ENCODE peak calls at places on chromosomes 7 and 10, in five cellular contexts. Z is A549, V is HEK293T, E is IMR-90, Y is K562. C is an unnamed sample.

GRCh38 chr10:129865960-129866359 is 98.1 kb downstream of the EBF3 start:
- DNase-seq in Z (no peak), V (no peak), E (no peak), Y (no peak), C (peak; percentile 47)

GRCh38 chr7:74283858-74284447 is 5.3 kb upstream of the CLIP2 start:
- DNase-seq in Z (no peak), V (no peak), E (peak; percentile 55), Y (peak; percentile 12), C (no peak)

GRCh38 chr7:27248911-27249723 is 6.5 kb downstream of the EVX1 start:
- DNase-seq in Z (no peak), V (no peak), E (no peak), Y (no peak), C (no peak)

GRCh38 chr7:66748791-66749190 is 8.3 kb downstream of the RABGEF1 start:
- DNase-seq in Z (no peak), V (no peak), E (no peak), Y (no peak), C (no peak)

GRCh38 chr10:59985639-59986038 is 79.3 kb upstream of the CCDC6 start:
- DNase-seq in Z (no peak), V (no peak), E (no peak), Y (no peak), C (no peak)

GRCh38 chr7:1638113-1638726 is 31.9 kb upstream of the ELFN1 start:
- DNase-seq in Z (no peak), V (no peak), E (no peak), Y (no peak), C (no peak)

GRCh38 chr7:101453617-101454016 is 90.9 kb downstream of the COL26A1 start:
- DNase-seq in Z (no peak), V (no peak), E (no peak), Y (no peak), C (no peak)

GRCh38 chr10:95430231-95430951 is 130.8 kb downstream of the SORBS1 start:
- DNase-seq in Z (peak; percentile 58), V (peak; percentile 88), E (peak; percentile 44), Y (peak; percentile 67), C (peak; percentile 65)

DNA sequence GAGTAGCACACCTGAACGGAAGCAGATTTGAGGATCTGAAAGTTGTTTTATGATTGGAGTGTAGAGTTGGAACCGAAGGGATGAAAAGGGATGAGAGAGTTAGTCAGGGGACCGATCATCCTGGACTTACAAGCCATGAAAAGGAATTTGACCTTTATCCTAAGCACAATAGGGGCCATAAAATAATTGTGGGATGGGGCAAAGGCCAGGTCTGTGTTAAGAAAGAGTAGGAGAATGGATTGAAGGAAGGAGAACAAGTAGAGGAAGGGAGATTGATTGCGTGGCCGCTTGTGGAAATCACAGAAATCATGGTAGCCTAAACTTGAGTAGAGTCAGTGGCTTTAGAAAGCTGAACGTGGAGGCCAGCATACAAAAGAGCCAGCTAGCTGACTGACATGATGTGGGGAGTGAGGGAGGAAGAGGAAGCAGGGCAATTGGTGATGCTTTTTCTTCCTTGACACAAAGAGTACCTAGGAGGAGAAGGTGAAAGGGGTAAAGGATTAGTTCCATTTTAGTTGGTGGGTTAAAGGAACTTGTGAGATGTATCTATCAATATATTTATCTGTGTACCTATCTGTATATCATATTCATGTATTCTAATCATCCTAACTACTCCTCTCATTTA is 67.1 kb upstream of the RPA3 start:
- DNase-seq in Z (no peak), V (no peak), E (no peak), Y (no peak), C (no peak)
- TF ChIP-seq BHLHE40 in Z (no peak), V (no peak), E (no peak), Y (no peak), C (no peak)

DNA sequence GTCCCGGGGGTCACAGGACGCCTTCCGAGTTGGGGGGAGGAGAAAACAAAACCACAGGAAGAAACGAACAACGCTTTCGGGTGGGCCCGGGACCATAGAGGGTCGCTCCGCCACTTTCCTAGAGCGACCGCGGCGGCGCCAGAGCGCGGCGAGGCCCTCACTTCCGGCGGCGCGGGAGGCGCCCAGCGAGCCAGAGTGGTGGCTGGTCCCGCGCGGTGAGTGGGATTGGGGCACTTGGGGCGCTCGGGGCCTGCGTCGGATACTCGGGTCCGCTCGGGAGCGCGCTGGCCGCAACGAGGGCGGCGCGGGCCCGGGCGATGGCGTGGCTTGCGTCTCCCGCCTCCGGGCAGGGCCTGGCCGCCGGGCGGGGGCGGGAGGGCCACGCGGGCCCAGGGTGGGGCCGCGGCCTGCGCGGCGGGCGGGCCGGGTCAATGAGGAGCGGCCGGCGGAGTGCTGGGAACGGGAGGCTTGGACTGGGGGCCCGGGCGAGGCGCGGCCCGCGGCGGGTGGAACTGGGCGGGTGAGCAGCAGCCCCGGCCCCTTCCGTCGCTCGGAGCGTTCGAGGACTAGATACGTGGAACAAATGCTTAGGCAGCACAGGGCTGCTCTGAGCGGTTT is at the start of gene ZNF22:
- DNase-seq in Z (peak; percentile 67), V (peak; percentile 71), E (peak; percentile 56), Y (peak; percentile 88), C (no peak)
- TF ChIP-seq BHLHE40 in Z (no peak), V (no peak), E (no peak), Y (no peak), C (no peak)

DNA sequence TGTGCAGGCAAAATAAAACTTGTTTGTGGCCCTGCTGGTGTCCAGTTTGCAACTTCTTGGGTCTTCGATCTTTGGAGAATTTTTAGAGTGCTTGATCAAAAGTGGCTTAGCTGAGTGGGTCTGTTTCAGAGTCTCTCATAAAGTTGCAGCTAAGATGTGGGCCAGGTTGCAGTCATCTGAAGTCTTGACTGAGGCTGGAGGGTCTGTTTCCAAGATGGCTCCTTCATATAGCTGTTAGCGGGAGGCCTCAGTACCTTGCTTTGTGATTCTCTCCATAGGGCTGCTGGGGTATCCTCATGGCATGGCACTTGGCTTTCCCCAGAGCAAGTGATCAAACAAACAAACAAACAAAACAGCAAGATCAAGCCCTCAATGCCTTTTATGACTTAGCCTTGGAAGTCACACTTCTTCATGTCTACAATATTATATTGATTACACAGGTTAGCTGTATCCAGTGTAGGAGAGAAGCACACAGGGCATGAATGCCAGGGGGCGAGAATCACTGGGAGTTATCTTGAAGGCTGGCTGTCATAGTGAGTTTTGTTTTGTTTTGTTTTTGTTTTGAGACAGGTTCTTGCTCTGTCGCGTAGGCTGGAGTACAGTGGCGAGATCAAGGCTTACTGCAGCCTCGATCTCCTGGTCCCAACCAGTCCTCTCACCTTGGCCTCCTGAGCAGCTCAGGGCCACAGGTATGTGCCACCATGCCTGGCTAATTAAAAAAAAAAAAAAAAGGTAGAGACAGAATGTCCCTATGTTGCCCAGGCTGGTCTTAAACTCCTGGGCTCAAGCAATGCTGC is 10.2 kb downstream of the CYP26A1 start:
- DNase-seq in Z (no peak), V (no peak), E (no peak), Y (no peak), C (no peak)
- TF ChIP-seq BHLHE40 in Z (no peak), V (no peak), E (no peak), Y (no peak), C (no peak)

DNA sequence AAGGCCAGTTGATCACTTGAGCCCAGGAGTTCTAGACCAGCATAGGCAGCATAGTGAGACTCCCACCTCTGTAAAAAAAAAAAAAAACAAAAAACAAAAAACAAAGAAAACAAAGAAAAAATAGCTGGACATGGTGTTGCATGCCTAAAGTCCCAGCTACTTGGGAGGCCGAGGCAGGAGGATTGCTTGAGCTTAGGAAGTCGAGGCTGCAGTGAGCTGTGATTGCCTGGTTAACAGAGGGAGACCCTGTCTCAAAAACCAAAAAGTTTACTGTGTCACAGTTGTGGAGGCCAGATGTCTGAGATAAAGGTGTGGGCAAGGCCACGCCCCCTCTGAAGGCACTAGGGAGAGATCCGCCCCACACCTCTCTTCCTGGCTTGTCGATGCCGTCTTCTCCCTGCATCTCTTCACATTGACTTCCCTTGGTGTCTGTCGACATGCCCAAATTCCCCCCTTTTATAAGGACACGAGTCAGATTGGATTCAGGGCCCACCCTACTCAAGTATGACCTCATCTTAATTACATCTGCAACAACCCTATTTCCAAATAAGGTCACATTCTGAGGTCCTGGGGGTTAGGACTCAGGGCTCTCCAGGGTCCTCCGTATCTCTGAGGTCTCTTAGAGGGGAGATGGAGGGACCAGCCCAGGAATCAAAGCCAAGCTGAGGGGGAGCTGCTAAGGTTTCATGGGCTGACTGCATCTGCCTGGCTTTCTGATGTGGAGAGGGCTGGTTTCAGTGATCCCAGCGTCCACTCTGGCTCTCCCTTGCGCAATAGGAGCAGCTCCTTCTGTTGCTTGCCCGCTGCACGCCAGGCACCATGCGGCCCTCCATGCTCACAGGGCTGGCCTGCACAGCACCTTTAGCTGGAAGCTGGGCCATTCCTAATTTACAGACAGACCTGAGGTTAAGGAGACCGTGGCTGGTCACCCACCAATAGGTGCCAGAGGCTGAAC is 23.1 kb downstream of the AGAP3 start:
- DNase-seq in Z (no peak), V (no peak), E (no peak), Y (peak; percentile 86), C (no peak)
- TF ChIP-seq BHLHE40 in Z (no peak), V (no peak), E (no peak), Y (no peak), C (no peak)

C was measured in HepG2.